ENCODE peak calls at places on chromosomes 13 and 19, in five cellular contexts. One of them, this sample, is unnamed.

GRCh38 chr19:7918615-7919421 is 1.3 kb upstream of the SNAPC2 start:
- DNase-seq in A549: no peak
- DNase-seq in GM23338: no peak
- DNase-seq in K562: no peak
- DNase-seq in HepG2: peak; percentile 81
- DNase-seq in this sample: no peak

GRCh38 chr19:3670258-3670795 is 29.9 kb downstream of the PIP5K1C start:
- DNase-seq in A549: no peak
- DNase-seq in GM23338: no peak
- DNase-seq in K562: peak; percentile 87
- DNase-seq in HepG2: no peak
- DNase-seq in this sample: no peak

GRCh38 chr13:48511621-48512232 is 21.2 kb downstream of the RCBTB2 start:
- DNase-seq in A549: no peak
- DNase-seq in GM23338: no peak
- DNase-seq in K562: no peak
- DNase-seq in HepG2: no peak
- DNase-seq in this sample: no peak

GRCh38 chr19:16193466-16193865 is 4.2 kb upstream of the AP1M1 start:
- DNase-seq in A549: no peak
- DNase-seq in GM23338: peak; percentile 73
- DNase-seq in K562: no peak
- DNase-seq in HepG2: no peak
- DNase-seq in this sample: no peak

GRCh38 chr19:5219551-5220304 is 120.9 kb downstream of the PTPRS start:
- DNase-seq in A549: no peak
- DNase-seq in GM23338: no peak
- DNase-seq in K562: no peak
- DNase-seq in HepG2: no peak
- DNase-seq in this sample: no peak

GRCh38 chr13:32669030-32669646 is 82.9 kb downstream of the PDS5B start:
- DNase-seq in A549: peak; percentile 3
- DNase-seq in GM23338: peak; percentile 84
- DNase-seq in K562: peak; percentile 22
- DNase-seq in HepG2: peak; percentile 53
- DNase-seq in this sample: no peak

GRCh38 chr13:44068169-44068568 is 188.5 kb downstream of the LACC1 start:
- DNase-seq in A549: no peak
- DNase-seq in GM23338: no peak
- DNase-seq in K562: no peak
- DNase-seq in HepG2: no peak
- DNase-seq in this sample: no peak

GRCh38 chr13:39370554-39370953 is 232.4 kb downstream of the LHFPL6 start:
- DNase-seq in A549: no peak
- DNase-seq in GM23338: no peak
- DNase-seq in K562: no peak
- DNase-seq in HepG2: no peak
- DNase-seq in this sample: no peak

GRCh38 chr19:2589441-2589840 is 113.1 kb downstream of the GNG7 start:
- DNase-seq in A549: no peak
- DNase-seq in GM23338: peak; percentile 0
- DNase-seq in K562: no peak
- DNase-seq in HepG2: no peak
- DNase-seq in this sample: no peak

GRCh38 chr13:29948246-29948645 is 97.8 kb upstream of the UBL3 start:
- DNase-seq in A549: no peak
- DNase-seq in GM23338: no peak
- DNase-seq in K562: no peak
- DNase-seq in HepG2: no peak
- DNase-seq in this sample: no peak

GRCh38 chr13:26568132-26568815 is 10.8 kb downstream of the WASF3 start:
- DNase-seq in A549: no peak
- DNase-seq in GM23338: peak; percentile 16
- DNase-seq in K562: no peak
- DNase-seq in HepG2: no peak
- DNase-seq in this sample: no peak

GRCh38 chr13:105952233-105952767 is 583.2 kb downstream of the EFNB2 start:
- DNase-seq in A549: no peak
- DNase-seq in GM23338: no peak
- DNase-seq in K562: no peak
- DNase-seq in HepG2: no peak
- DNase-seq in this sample: no peak

GRCh38 chr19:41866284-41866683 is 6.2 kb downstream of the RPS19 start:
- DNase-seq in A549: no peak
- DNase-seq in GM23338: no peak
- DNase-seq in K562: no peak
- DNase-seq in HepG2: no peak
- DNase-seq in this sample: no peak

GRCh38 chr13:41544824-41545707 is 87.7 kb downstream of the RGCC start:
- DNase-seq in A549: no peak
- DNase-seq in GM23338: no peak
- DNase-seq in K562: no peak
- DNase-seq in HepG2: no peak
- DNase-seq in this sample: no peak

GRCh38 chr19:42378225-42378929 is 11.7 kb downstream of the CNFN start:
- DNase-seq in A549: no peak
- DNase-seq in GM23338: no peak
- DNase-seq in K562: no peak
- DNase-seq in HepG2: no peak
- DNase-seq in this sample: no peak

GRCh38 chr19:43640424-43640757 is 741 bp upstream of the CADM4 start:
- DNase-seq in A549: no peak
- DNase-seq in GM23338: peak; percentile 19
- DNase-seq in K562: no peak
- DNase-seq in HepG2: no peak
- DNase-seq in this sample: no peak

GRCh38 chr19:35816262-35816661 is 3.6 kb upstream of the PRODH2 start:
- DNase-seq in A549: no peak
- DNase-seq in GM23338: peak; percentile 77
- DNase-seq in K562: no peak
- DNase-seq in HepG2: no peak
- DNase-seq in this sample: no peak

GRCh38 chr13:50400035-50400726 is 384.9 kb downstream of the KCNRG start:
- DNase-seq in A549: no peak
- DNase-seq in GM23338: no peak
- DNase-seq in K562: no peak
- DNase-seq in HepG2: no peak
- DNase-seq in this sample: no peak

GRCh38 chr19:43305642-43306041 is 36.3 kb upstream of the PSG9 start:
- DNase-seq in A549: no peak
- DNase-seq in GM23338: peak; percentile 18
- DNase-seq in K562: peak; percentile 15
- DNase-seq in HepG2: peak; percentile 17
- DNase-seq in this sample: no peak

GRCh38 chr19:35216833-35217707 is 11.5 kb downstream of the FAM187B start:
- DNase-seq in A549: no peak
- DNase-seq in GM23338: peak; percentile 60
- DNase-seq in K562: no peak
- DNase-seq in HepG2: no peak
- DNase-seq in this sample: no peak

GRCh38 chr13:83798731-83799130 is 83.5 kb downstream of the SLITRK1 start:
- DNase-seq in A549: no peak
- DNase-seq in GM23338: no peak
- DNase-seq in K562: no peak
- DNase-seq in HepG2: no peak
- DNase-seq in this sample: no peak
- TF ChIP-seq JUNB in A549: no peak
- TF ChIP-seq JUNB in GM23338: no peak
- TF ChIP-seq JUNB in K562: no peak
- TF ChIP-seq JUNB in HepG2: no peak
- TF ChIP-seq JUNB in this sample: no peak

GRCh38 chr13:25180795-25181537 is 8.9 kb upstream of the AMER2 start:
- DNase-seq in A549: no peak
- DNase-seq in GM23338: no peak
- DNase-seq in K562: no peak
- DNase-seq in HepG2: no peak
- DNase-seq in this sample: peak; percentile 84
- TF ChIP-seq JUNB in A549: no peak
- TF ChIP-seq JUNB in GM23338: no peak
- TF ChIP-seq JUNB in K562: no peak
- TF ChIP-seq JUNB in HepG2: no peak
- TF ChIP-seq JUNB in this sample: peak; percentile 68

GRCh38 chr19:12093777-12094176 is 29.2 kb downstream of the ZNF844 start:
- DNase-seq in A549: no peak
- DNase-seq in GM23338: no peak
- DNase-seq in K562: no peak
- DNase-seq in HepG2: no peak
- DNase-seq in this sample: peak; percentile 23

GRCh38 chr19:12098040-12098439 is 33.5 kb downstream of the ZNF844 start:
- DNase-seq in A549: no peak
- DNase-seq in GM23338: no peak
- DNase-seq in K562: no peak
- DNase-seq in HepG2: no peak
- DNase-seq in this sample: no peak

GRCh38 chr19:12090807-12091206 is 26.3 kb downstream of the ZNF844 start:
- DNase-seq in A549: no peak
- DNase-seq in GM23338: peak; percentile 71
- DNase-seq in K562: peak; percentile 65
- DNase-seq in HepG2: peak; percentile 53
- DNase-seq in this sample: peak; percentile 11

GRCh38 chr19:12092065-12092867 is 27.7 kb downstream of the ZNF844 start:
- DNase-seq in A549: no peak
- DNase-seq in GM23338: peak; percentile 97
- DNase-seq in K562: peak; percentile 94
- DNase-seq in HepG2: peak; percentile 72
- DNase-seq in this sample: peak; percentile 16

DNA sequence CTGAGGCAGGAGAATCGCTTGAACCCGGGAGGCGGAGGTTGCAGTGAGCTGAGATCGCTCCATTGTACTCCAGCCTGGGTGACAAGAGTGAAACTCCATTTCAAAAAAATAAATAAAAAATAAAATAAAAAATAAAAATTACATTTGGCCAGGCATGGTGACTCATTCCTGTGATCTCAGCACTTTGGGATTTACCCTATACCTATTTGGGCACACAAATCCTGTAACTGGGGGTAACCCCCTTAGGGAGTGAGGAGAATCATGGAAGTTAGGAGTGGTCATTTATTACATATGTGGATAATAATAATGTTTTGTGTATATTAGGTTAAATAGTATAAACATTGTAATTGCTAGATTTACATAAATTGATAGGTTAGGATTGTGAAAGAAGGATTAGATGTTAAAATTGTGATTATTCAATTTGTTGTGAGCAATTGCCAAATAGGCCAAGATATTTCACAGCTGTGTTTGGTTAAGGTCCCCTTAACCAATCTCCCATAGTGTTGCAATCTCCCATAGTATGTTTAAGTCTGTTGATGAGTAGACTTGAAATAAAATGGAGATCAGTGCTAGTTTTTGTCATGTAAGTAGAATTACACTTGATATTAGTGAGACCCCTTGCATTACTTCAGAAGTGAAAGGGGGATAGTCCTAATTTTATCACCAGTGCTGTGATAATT is 30.7 kb downstream of the ZNF844 start:
- DNase-seq in A549: no peak
- DNase-seq in GM23338: no peak
- DNase-seq in K562: no peak
- DNase-seq in HepG2: no peak
- DNase-seq in this sample: no peak
- TF ChIP-seq JUNB in A549: no peak
- TF ChIP-seq JUNB in GM23338: no peak
- TF ChIP-seq JUNB in K562: no peak
- TF ChIP-seq JUNB in HepG2: no peak
- TF ChIP-seq JUNB in this sample: no peak

GRCh38 chr19:33005440-33005839 is 33.4 kb downstream of the FAAP24 start:
- DNase-seq in A549: no peak
- DNase-seq in GM23338: peak; percentile 29
- DNase-seq in K562: no peak
- DNase-seq in HepG2: no peak
- DNase-seq in this sample: no peak
- TF ChIP-seq JUNB in A549: no peak
- TF ChIP-seq JUNB in GM23338: no peak
- TF ChIP-seq JUNB in K562: no peak
- TF ChIP-seq JUNB in HepG2: no peak
- TF ChIP-seq JUNB in this sample: no peak

DNA sequence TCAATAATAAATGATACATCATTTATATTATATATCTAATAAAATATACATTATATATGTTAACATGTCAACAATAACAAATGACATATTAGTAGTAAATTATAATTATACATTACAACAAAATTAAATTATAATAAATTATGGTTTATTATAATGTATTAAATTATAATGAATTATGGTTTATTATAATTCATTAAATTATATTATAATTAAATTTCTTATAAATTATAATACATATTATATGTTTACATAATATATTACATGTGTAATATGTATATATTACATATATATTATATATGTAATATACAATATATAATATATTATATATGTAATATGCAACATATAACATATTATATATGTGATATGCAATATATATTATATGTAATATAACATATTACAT is 20.5 kb downstream of the C3 start:
- DNase-seq in A549: no peak
- DNase-seq in GM23338: no peak
- DNase-seq in K562: no peak
- DNase-seq in HepG2: no peak
- DNase-seq in this sample: no peak
- TF ChIP-seq JUNB in A549: no peak
- TF ChIP-seq JUNB in GM23338: no peak
- TF ChIP-seq JUNB in K562: no peak
- TF ChIP-seq JUNB in HepG2: no peak
- TF ChIP-seq JUNB in this sample: no peak

GRCh38 chr19:18408053-18408476 is 10.6 kb upstream of the LRRC25 start:
- DNase-seq in A549: no peak
- DNase-seq in GM23338: peak; percentile 81
- DNase-seq in K562: peak; percentile 74
- DNase-seq in HepG2: no peak
- DNase-seq in this sample: peak; percentile 87
- TF ChIP-seq JUNB in A549: no peak
- TF ChIP-seq JUNB in GM23338: no peak
- TF ChIP-seq JUNB in K562: no peak
- TF ChIP-seq JUNB in HepG2: no peak
- TF ChIP-seq JUNB in this sample: no peak

DNA sequence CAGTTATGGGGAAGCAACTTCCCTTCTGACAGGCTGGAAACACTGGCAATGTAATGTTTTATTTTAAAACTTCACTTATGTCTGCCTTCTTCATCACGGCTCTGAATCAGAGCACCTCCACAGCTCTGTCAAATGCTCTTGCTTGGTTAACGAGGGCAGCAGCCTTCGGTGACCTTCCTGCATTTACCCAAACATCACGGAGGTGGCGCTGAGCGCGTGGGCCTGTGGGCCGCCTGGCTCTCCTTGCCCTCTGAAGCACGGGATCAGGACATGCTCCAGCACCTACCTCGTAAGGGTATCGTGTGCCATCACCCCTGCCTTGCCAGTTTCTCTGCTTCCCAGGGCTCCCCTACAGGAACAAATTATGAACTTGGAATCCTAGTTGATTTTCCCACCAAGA is 310.0 kb downstream of the TEX29 start:
- DNase-seq in A549: no peak
- DNase-seq in GM23338: peak; percentile 51
- DNase-seq in K562: no peak
- DNase-seq in HepG2: no peak
- DNase-seq in this sample: no peak
- TF ChIP-seq JUNB in A549: no peak
- TF ChIP-seq JUNB in GM23338: no peak
- TF ChIP-seq JUNB in K562: no peak
- TF ChIP-seq JUNB in HepG2: no peak
- TF ChIP-seq JUNB in this sample: no peak

GRCh38 chr13:24684600-24684998 is 4.4 kb downstream of the ATP12A start:
- DNase-seq in A549: no peak
- DNase-seq in GM23338: no peak
- DNase-seq in K562: no peak
- DNase-seq in HepG2: no peak
- DNase-seq in this sample: no peak
- TF ChIP-seq JUNB in A549: no peak
- TF ChIP-seq JUNB in GM23338: no peak
- TF ChIP-seq JUNB in K562: no peak
- TF ChIP-seq JUNB in HepG2: no peak
- TF ChIP-seq JUNB in this sample: no peak

GRCh38 chr13:100394005-100394695 is 194.4 kb downstream of the GGACT start:
- DNase-seq in A549: no peak
- DNase-seq in GM23338: no peak
- DNase-seq in K562: no peak
- DNase-seq in HepG2: no peak
- DNase-seq in this sample: peak; percentile 51
- TF ChIP-seq JUNB in A549: no peak
- TF ChIP-seq JUNB in GM23338: no peak
- TF ChIP-seq JUNB in K562: no peak
- TF ChIP-seq JUNB in HepG2: no peak
- TF ChIP-seq JUNB in this sample: peak; percentile 91

This sample was measured in GM12878.